ENCODE peak calls at places on chromosomes 4 and X, in eight cellular contexts. R is brain pericyte; G is activated CD4-positive, alpha-beta T cell treated with anti-CD3 and anti-CD28 coated beads for 36 hours; X is GM12865; O is AG09309; Y is CD4-positive, alpha-beta T cell; F is colonic mucosa; V is ecto neural progenitor cell. B is an unnamed sample.

GRCh38 chrX:103467870-103468269 is 51.4 kb downstream of the RAB40A start:
- DNase-seq in R (no peak), G (no peak), X (no peak), O (no peak), Y (no peak), F (no peak), V (no peak), B (no peak)

GRCh38 chrX:427812-428725 is 41.4 kb upstream of the PPP2R3B start:
- DNase-seq in R (no peak), G (peak), X (no peak), O (no peak), Y (no peak), F (no peak), V (peak), B (no peak)

GRCh38 chrX:135009057-135009605 is 13.2 kb downstream of the RTL8B start:
- DNase-seq in R (no peak), G (no peak), X (no peak), O (no peak), Y (no peak), F (no peak), V (no peak), B (no peak)

GRCh38 chrX:17547658-17548057 is 172.7 kb downstream of the NHS start:
- DNase-seq in R (peak), G (no peak), X (peak), O (no peak), Y (no peak), F (peak), V (no peak), B (no peak)

GRCh38 chr4:144582975-144583374 is 63.0 kb upstream of the HHIP start:
- DNase-seq in R (peak), G (no peak), X (no peak), O (no peak), Y (no peak), F (no peak), V (no peak), B (no peak)

GRCh38 chr4:140529434-140529833 is 5.5 kb downstream of the ELMOD2 start:
- DNase-seq in R (no peak), G (no peak), X (no peak), O (no peak), Y (no peak), F (no peak), V (no peak), B (peak)

GRCh38 chr4:156481845-156482244 is 489.8 kb downstream of the PDGFC start:
- DNase-seq in R (no peak), G (no peak), X (no peak), O (no peak), Y (no peak), F (no peak), V (no peak), B (no peak)

GRCh38 chr4:37734989-37735388 is 48.8 kb upstream of the RELL1 start:
- DNase-seq in R (no peak), G (no peak), X (no peak), O (no peak), Y (no peak), F (no peak), V (no peak), B (no peak)

GRCh38 chrX:13151806-13152510 is 107.5 kb upstream of the FAM9C start:
- DNase-seq in R (no peak), G (peak), X (no peak), O (no peak), Y (no peak), F (no peak), V (no peak), B (no peak)

GRCh38 chr4:88169298-88169697 is 10.9 kb upstream of the ABCG2 start:
- DNase-seq in R (no peak), G (no peak), X (no peak), O (no peak), Y (no peak), F (no peak), V (no peak), B (no peak)

GRCh38 chr4:99033956-99034355 is 38.4 kb downstream of the METAP1 start:
- DNase-seq in R (no peak), G (no peak), X (no peak), O (no peak), Y (no peak), F (no peak), V (no peak), B (no peak)

GRCh38 chr4:151529187-151529586 is 120.2 kb downstream of the FHIP1A start:
- DNase-seq in R (no peak), G (no peak), X (no peak), O (no peak), Y (no peak), F (no peak), V (no peak), B (no peak)

GRCh38 chrX:10507876-10508275 is 112.5 kb downstream of the MID1 start:
- DNase-seq in R (no peak), G (no peak), X (no peak), O (no peak), Y (no peak), F (no peak), V (no peak), B (no peak)

GRCh38 chr4:155025762-155026457 is 182.5 kb upstream of the NPY2R start:
- DNase-seq in R (no peak), G (peak), X (peak), O (no peak), Y (no peak), F (peak), V (peak), B (peak)

GRCh38 chr4:3680656-3681055 is 85.5 kb upstream of the ADRA2C start:
- DNase-seq in R (no peak), G (no peak), X (no peak), O (no peak), Y (no peak), F (no peak), V (no peak), B (no peak)

GRCh38 chrX:372856-373640 is 13.7 kb downstream of the PPP2R3B start:
- DNase-seq in R (no peak), G (no peak), X (no peak), O (no peak), Y (no peak), F (no peak), V (peak), B (no peak)

GRCh38 chr4:15965325-15965724 is 2.4 kb upstream of the FGFBP2 start:
- DNase-seq in R (no peak), G (no peak), X (no peak), O (no peak), Y (no peak), F (no peak), V (no peak), B (no peak)

GRCh38 chr4:152437561-152437960 is 98.3 kb downstream of the FBXW7 start:
- DNase-seq in R (no peak), G (no peak), X (no peak), O (no peak), Y (no peak), F (no peak), V (no peak), B (no peak)

GRCh38 chr4:115844180-115844579 is 730.8 kb upstream of the NDST4 start:
- DNase-seq in R (no peak), G (no peak), X (no peak), O (no peak), Y (no peak), F (no peak), V (no peak), B (no peak)

GRCh38 chr4:133596459-133596858 is 447.4 kb downstream of the PCDH10 start:
- DNase-seq in R (no peak), G (no peak), X (no peak), O (no peak), Y (no peak), F (no peak), V (no peak), B (no peak)

GRCh38 chr4:140116442-140117104 is 37.4 kb downstream of the MAML3 start:
- DNase-seq in R (no peak), G (peak), X (no peak), O (no peak), Y (no peak), F (no peak), V (no peak), B (no peak)

GRCh38 chrX:110162867-110163266 is 155.0 kb downstream of the AMMECR1 start:
- DNase-seq in R (no peak), G (no peak), X (no peak), O (no peak), Y (no peak), F (no peak), V (no peak), B (no peak)